ENCODE peak calls at places on chromosome 6, in ten cellular contexts. O is brain microvascular endothelial cell, M is astrocyte, V is H9, T is SK-N-SH, D is right lobe of liver, J is GM10248, R is PC-3, N is HCT116, P is AG04449. Z is an unnamed sample.

GRCh38 chr6:46719099-46719498 is 16.1 kb downstream of the PLA2G7 start:
- DNase-seq in O (peak), M (peak), V (no peak), T (no peak), D (no peak), J (no peak), R (peak), N (peak), P (no peak), Z (no peak)

GRCh38 chr6:31958412-31958740 is 395 bp downstream of the NELFE start:
- DNase-seq in O (no peak), M (no peak), V (no peak), T (no peak), D (no peak), J (no peak), R (no peak), N (no peak), P (no peak), Z (no peak)

GRCh38 chr6:105713474-105714118 is 310.7 kb upstream of the PREP start:
- DNase-seq in O (no peak), M (no peak), V (no peak), T (no peak), D (no peak), J (no peak), R (no peak), N (peak), P (no peak), Z (no peak)

GRCh38 chr6:115131709-115132490 is 789.1 kb upstream of the HS3ST5 start:
- DNase-seq in O (no peak), M (no peak), V (no peak), T (no peak), D (no peak), J (no peak), R (no peak), N (no peak), P (no peak), Z (no peak)

GRCh38 chr6:366972-367794 is 24.4 kb upstream of the IRF4 start:
- DNase-seq in O (no peak), M (no peak), V (no peak), T (no peak), D (no peak), J (no peak), R (no peak), N (no peak), P (no peak), Z (no peak)

GRCh38 chr6:104704191-104704590 is 155.5 kb downstream of the HACE1 start:
- DNase-seq in O (no peak), M (peak), V (no peak), T (no peak), D (no peak), J (no peak), R (peak), N (no peak), P (no peak), Z (no peak)

GRCh38 chr6:11042750-11043551 is 1.2 kb downstream of the ELOVL2 start:
- DNase-seq in O (no peak), M (peak), V (no peak), T (peak), D (no peak), J (no peak), R (no peak), N (no peak), P (no peak), Z (no peak)

GRCh38 chr6:11764250-11764604 is 14.4 kb downstream of the ADTRP start:
- DNase-seq in O (no peak), M (no peak), V (no peak), T (no peak), D (no peak), J (no peak), R (no peak), N (no peak), P (no peak), Z (no peak)

GRCh38 chr6:159929819-159930218 is 39.0 kb downstream of the MAS1 start:
- DNase-seq in O (no peak), M (no peak), V (no peak), T (no peak), D (peak), J (peak), R (no peak), N (no peak), P (no peak), Z (no peak)

GRCh38 chr6:15266423-15266996 is 20.6 kb downstream of the JARID2 start:
- DNase-seq in O (no peak), M (no peak), V (no peak), T (no peak), D (no peak), J (peak), R (no peak), N (no peak), P (no peak), Z (no peak)

GRCh38 chr6:151269318-151269995 is 29.7 kb downstream of the AKAP12 start:
- DNase-seq in O (no peak), M (peak), V (no peak), T (no peak), D (no peak), J (no peak), R (peak), N (no peak), P (no peak), Z (no peak)

GRCh38 chr6:47483853-47484546 is 6.4 kb downstream of the CD2AP start:
- DNase-seq in O (no peak), M (peak), V (no peak), T (no peak), D (no peak), J (no peak), R (peak), N (no peak), P (no peak), Z (no peak)

GRCh38 chr6:122393339-122393896 is 6.0 kb upstream of the HSF2 start:
- DNase-seq in O (no peak), M (no peak), V (no peak), T (no peak), D (no peak), J (no peak), R (no peak), N (no peak), P (no peak), Z (no peak)

GRCh38 chr6:157800420-157801237 is 22.4 kb upstream of the SNX9 start:
- DNase-seq in O (peak), M (peak), V (no peak), T (no peak), D (no peak), J (peak), R (peak), N (no peak), P (peak), Z (no peak)

GRCh38 chr6:27901801-27902200 is 10.4 kb downstream of the OR2B2 start:
- DNase-seq in O (no peak), M (no peak), V (no peak), T (no peak), D (no peak), J (no peak), R (no peak), N (peak), P (no peak), Z (no peak)

GRCh38 chr6:100554228-100554627 is 89.5 kb upstream of the SIM1 start:
- DNase-seq in O (no peak), M (no peak), V (no peak), T (no peak), D (no peak), J (no peak), R (no peak), N (no peak), P (no peak), Z (no peak)

GRCh38 chr6:47967843-47968242 is 143.2 kb downstream of the PTCHD4 start:
- DNase-seq in O (no peak), M (peak), V (no peak), T (no peak), D (no peak), J (no peak), R (peak), N (no peak), P (no peak), Z (no peak)

GRCh38 chr6:7978736-7979135 is 68.1 kb upstream of the TXNDC5 start:
- DNase-seq in O (no peak), M (peak), V (no peak), T (no peak), D (no peak), J (no peak), R (no peak), N (no peak), P (no peak), Z (no peak)

DNA sequence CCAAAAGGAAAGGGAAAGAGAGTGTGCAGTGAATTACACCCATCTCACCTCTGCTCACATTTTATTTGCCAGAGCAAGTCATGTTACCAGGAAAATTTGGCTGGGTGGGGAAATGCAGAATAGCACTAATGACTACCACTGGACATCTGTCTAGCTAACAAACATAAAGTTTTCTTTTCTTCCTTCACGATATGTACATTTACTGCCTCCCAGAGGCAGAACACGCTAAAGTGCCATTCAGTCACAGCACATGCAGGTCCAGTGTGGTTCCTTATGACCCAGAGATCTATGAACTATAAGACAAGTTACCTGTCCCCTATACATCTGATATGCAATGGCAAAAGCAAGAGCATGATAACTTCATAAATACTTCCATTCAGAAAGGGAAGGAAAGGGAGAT is 194.1 kb downstream of the OGFRL1 start:
- DNase-seq in O (no peak), M (no peak), V (no peak), T (no peak), D (no peak), J (no peak), R (peak), N (no peak), P (no peak), Z (no peak)
- TF ChIP-seq CTCF in O (peak), M (peak), V (no peak), T (peak), D (no peak), J (no peak), R (peak), N (no peak), P (no peak), Z (no peak)

DNA sequence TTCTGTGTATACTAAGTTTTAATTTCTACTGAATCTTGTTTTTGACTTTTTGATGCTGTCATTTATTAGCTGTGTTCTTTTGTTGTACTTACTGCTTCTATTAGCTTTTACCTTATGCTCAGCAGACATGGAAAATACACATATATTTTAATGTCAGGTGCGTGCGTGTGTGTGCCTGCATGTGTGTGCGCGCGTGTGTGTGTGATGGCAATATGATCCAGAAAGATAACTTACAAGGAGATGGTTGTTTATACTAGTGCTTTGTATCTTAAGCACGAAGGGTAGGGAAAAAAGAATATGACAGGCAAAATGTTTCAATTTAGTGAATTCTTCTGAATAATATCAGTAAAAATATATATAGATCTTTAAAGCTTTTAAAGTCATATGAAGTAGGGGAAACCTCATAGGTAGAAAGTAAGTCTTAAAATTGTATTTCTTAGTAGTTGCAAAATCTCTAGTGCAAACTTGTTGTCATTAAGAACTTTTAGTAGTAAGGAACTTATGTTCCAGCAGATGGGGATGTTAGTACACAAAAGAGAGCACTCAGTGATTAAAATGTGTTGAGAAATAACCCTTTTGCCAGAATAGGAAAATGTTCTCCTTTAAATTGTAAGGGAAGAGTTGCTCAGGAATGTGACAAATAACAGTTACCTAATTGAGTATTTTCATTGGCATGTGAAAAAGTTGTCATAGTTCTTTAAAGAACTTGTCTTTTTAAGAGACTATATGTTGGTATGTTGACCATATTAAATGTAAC is 13.2 kb downstream of the QKI start:
- DNase-seq in O (no peak), M (peak), V (no peak), T (no peak), D (no peak), J (no peak), R (peak), N (peak), P (peak), Z (no peak)
- TF ChIP-seq CTCF in O (no peak), M (peak), V (peak), T (peak), D (peak), J (peak), R (peak), N (peak), P (peak), Z (peak)

GRCh38 chr6:107657755-107658461 is 166.2 kb downstream of the SCML4 start:
- DNase-seq in O (peak), M (peak), V (peak), T (peak), D (peak), J (peak), R (no peak), N (no peak), P (no peak), Z (no peak)
- TF ChIP-seq CTCF in O (peak), M (peak), V (peak), T (peak), D (no peak), J (no peak), R (no peak), N (no peak), P (no peak), Z (peak)

DNA sequence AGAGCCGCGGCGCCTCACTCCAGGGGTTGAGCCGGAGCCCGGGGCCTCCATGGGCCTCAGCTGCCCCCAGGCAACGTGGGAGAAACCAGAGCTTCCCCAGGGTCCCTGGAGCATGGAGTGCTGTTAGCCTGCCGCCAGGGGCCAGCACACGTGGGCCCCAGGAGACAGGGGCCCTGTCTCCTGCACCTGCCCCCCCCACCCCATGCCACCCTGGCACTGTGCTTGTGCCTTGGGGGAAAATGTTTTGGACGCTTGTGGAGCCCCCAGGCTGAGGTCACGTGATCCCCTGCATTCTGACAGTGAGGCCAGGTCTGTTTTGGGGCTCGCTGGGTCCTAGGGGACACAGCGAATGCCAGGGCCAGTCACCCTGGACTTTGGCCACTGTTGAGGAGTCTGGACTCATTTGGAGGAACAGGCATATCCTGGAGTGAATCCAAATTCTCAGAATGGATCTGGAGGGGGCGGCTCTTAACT is 30.2 kb upstream of the MPC1 start:
- DNase-seq in O (no peak), M (no peak), V (no peak), T (no peak), D (no peak), J (no peak), R (no peak), N (no peak), P (no peak), Z (no peak)
- TF ChIP-seq CTCF in O (no peak), M (no peak), V (no peak), T (no peak), D (no peak), J (no peak), R (no peak), N (no peak), P (no peak), Z (no peak)

GRCh38 chr6:140977425-140977824 is 1155.3 kb upstream of the GJE1 start:
- DNase-seq in O (no peak), M (no peak), V (no peak), T (no peak), D (no peak), J (no peak), R (no peak), N (no peak), P (no peak), Z (no peak)

GRCh38 chr6:140979642-140980091 is 1153.1 kb upstream of the GJE1 start:
- DNase-seq in O (peak), M (peak), V (no peak), T (no peak), D (no peak), J (no peak), R (no peak), N (no peak), P (peak), Z (no peak)

GRCh38 chr6:140985679-140986275 is 1146.9 kb upstream of the GJE1 start:
- DNase-seq in O (no peak), M (no peak), V (no peak), T (no peak), D (no peak), J (no peak), R (no peak), N (no peak), P (no peak), Z (no peak)

DNA sequence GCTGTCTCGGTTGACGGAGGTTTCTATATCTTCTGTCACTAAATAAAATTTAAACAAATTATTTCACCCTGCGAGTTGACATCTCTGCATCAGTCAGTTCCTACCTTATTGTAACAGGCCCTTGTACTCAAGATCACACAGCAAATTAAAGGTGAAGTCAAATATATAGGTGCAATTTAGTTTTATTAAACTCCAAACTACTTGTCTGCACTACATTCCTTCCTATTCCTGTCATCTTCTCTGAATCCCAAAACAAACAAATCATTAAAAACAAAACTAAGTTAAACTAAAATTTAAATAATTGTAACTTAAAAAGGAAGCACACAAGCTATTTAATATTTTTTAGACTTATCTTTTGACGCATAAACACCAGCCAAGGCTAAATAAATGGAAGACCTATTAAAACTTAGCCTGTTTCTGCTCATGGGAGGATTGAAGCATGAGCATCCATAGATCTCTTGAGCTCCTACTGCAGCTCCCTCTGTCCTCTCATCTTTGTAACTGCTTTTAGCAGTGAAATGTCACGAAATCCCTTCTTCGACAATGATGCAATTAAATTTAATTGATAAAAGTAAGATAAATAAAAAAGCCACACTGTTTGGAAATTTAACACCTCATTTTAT is 1152.3 kb upstream of the GJE1 start:
- DNase-seq in O (peak), M (peak), V (no peak), T (no peak), D (no peak), J (no peak), R (no peak), N (no peak), P (no peak), Z (no peak)
- TF ChIP-seq CTCF in O (peak), M (no peak), V (peak), T (peak), D (no peak), J (no peak), R (no peak), N (no peak), P (peak), Z (no peak)

DNA sequence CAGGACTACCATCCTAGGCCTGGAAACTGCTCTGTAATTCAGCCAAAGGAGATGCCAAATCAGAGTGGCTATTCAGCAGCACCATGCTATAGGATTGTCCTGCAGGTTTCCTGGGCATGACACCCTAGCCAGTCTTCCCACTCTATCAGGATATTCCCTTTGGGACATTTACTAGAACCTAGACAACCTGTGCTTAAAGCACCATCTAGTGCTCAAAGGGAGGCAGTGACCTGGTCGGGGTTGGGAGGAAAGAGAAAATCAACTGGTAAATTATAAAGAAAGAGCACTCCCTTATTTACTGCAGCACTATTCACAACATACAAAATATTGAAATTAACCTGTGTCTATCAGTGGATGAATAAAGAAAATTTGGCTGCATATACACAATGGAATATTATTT is 67.2 kb upstream of the SMLR1 start:
- DNase-seq in O (peak), M (peak), V (peak), T (peak), D (no peak), J (no peak), R (peak), N (peak), P (no peak), Z (no peak)
- TF ChIP-seq CTCF in O (peak), M (peak), V (peak), T (peak), D (peak), J (peak), R (peak), N (peak), P (peak), Z (peak)

GRCh38 chr6:83984411-83984810 is 49.2 kb upstream of the MRAP2 start:
- DNase-seq in O (no peak), M (no peak), V (no peak), T (no peak), D (no peak), J (no peak), R (no peak), N (no peak), P (no peak), Z (no peak)

GRCh38 chr6:83985308-83985713 is 48.3 kb upstream of the MRAP2 start:
- DNase-seq in O (no peak), M (no peak), V (no peak), T (no peak), D (no peak), J (no peak), R (no peak), N (no peak), P (no peak), Z (no peak)

GRCh38 chr6:83985715-83986114 is 47.9 kb upstream of the MRAP2 start:
- DNase-seq in O (no peak), M (no peak), V (no peak), T (no peak), D (no peak), J (no peak), R (no peak), N (no peak), P (no peak), Z (no peak)
- TF ChIP-seq CTCF in O (no peak), M (no peak), V (no peak), T (no peak), D (no peak), J (no peak), R (no peak), N (no peak), P (no peak), Z (no peak)

DNA sequence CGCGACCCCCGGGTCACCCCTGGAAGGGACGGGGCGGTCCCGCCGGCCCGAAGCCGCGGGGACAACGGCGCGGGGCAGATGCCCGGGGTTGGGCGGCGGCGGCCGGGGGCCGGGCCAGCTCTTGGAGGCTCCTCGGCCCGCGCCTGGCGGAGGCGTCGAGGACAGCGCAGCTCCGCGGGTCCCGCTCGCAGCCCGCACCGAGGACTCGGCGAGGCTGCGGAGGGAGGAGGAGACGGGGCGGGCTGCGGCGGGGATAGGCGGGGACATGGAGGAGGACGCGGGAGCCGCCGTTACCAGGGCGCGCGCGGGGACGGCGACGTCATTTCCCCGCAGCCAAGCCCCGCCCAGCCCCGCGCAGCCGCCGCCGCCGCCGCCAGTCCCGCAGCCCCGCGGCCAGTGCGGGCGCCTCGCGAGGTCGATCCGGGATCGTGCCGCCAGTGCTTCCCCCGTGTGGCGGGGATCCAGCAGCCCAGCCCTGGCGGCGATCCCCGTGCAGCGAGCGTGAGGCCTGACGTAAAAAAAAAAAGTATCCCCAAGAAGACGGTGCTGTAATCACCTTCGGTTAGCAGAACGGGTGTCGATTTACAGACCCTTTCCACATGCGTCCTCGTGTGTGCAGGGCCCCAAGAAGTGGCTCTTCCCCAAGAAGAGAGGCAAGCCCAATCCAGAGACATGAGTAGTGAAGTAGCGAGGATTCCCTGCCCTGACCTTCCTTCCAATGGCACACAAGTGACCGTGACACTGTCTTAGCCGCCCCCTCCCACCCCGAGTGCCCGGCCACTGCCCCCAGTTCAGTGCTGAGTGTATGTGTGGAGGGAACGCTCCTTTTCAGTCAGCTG is at the start of gene FAM184A:
- DNase-seq in O (peak), M (peak), V (peak), T (peak), D (peak), J (peak), R (peak), N (peak), P (no peak), Z (peak)
- TF ChIP-seq CTCF in O (peak), M (no peak), V (peak), T (peak), D (peak), J (peak), R (no peak), N (no peak), P (no peak), Z (peak)

Z was measured in type B pancreatic cell.